ENCODE peak calls at places on chromosome 9, in six cellular contexts. K is astrocyte, Z is A549, P is cardiac fibroblast, B is right lobe of liver, T is brain microvascular endothelial cell. R is an unnamed sample.

GRCh38 chr9:133991964-133992779 is at the start of gene VAV2:
- DNase-seq in K (no peak), Z (peak), P (peak), B (peak), T (no peak), R (peak)

GRCh38 chr9:73911814-73912213 is 585.3 kb upstream of the RORB start:
- DNase-seq in K (no peak), Z (no peak), P (no peak), B (no peak), T (no peak), R (no peak)

GRCh38 chr9:125912261-125912660 is 165.1 kb downstream of the PBX3 start:
- DNase-seq in K (no peak), Z (no peak), P (no peak), B (no peak), T (no peak), R (no peak)

GRCh38 chr9:35116898-35117551 is 1.4 kb upstream of the ATOSB start:
- DNase-seq in K (peak), Z (peak), P (peak), B (peak), T (peak), R (peak)

GRCh38 chr9:81822263-81822865 is 105.9 kb upstream of the SPATA31D4 start:
- DNase-seq in K (peak), Z (no peak), P (no peak), B (no peak), T (no peak), R (no peak)

GRCh38 chr9:89436963-89437625 is 60.8 kb downstream of the SEMA4D start:
- DNase-seq in K (no peak), Z (no peak), P (no peak), B (peak), T (no peak), R (no peak)

GRCh38 chr9:89022071-89022721 is 30.9 kb downstream of the S1PR3 start:
- DNase-seq in K (peak), Z (no peak), P (peak), B (no peak), T (peak), R (peak)

GRCh38 chr9:79189511-79189924 is 382.2 kb upstream of the TLE4 start:
- DNase-seq in K (peak), Z (no peak), P (peak), B (no peak), T (peak), R (peak)

GRCh38 chr9:15423328-15423985 is 781 bp downstream of the SNAPC3 start:
- DNase-seq in K (no peak), Z (no peak), P (peak), B (no peak), T (peak), R (peak)

GRCh38 chr9:86241216-86241615 is 18.2 kb downstream of the C9orf153 start:
- DNase-seq in K (no peak), Z (no peak), P (no peak), B (no peak), T (no peak), R (no peak)

GRCh38 chr9:7479300-7479699 is 320.3 kb downstream of the DMAC1 start:
- DNase-seq in K (no peak), Z (no peak), P (no peak), B (no peak), T (no peak), R (no peak)

GRCh38 chr9:22682536-22683392 is 236.1 kb downstream of the DMRTA1 start:
- DNase-seq in K (peak), Z (no peak), P (peak), B (no peak), T (no peak), R (peak)

GRCh38 chr9:74573792-74574191 is 76.7 kb downstream of the RORB start:
- DNase-seq in K (peak), Z (no peak), P (peak), B (no peak), T (no peak), R (peak)

GRCh38 chr9:133647148-133647547 is 11.0 kb downstream of the DBH start:
- DNase-seq in K (no peak), Z (no peak), P (no peak), B (no peak), T (no peak), R (no peak)

GRCh38 chr9:83431470-83432060 is 106.6 kb downstream of the FRMD3 start:
- DNase-seq in K (no peak), Z (peak), P (no peak), B (peak), T (no peak), R (no peak)

GRCh38 chr9:75188756-75189155 is 100.4 kb downstream of the OSTF1 start:
- DNase-seq in K (no peak), Z (no peak), P (no peak), B (no peak), T (no peak), R (no peak)

GRCh38 chr9:111957856-111958631 is 61.4 kb downstream of the UGCG start:
- DNase-seq in K (peak), Z (no peak), P (peak), B (no peak), T (peak), R (peak)

GRCh38 chr9:133428579-133429215 is 6.5 kb downstream of the ADAMTS13 start:
- DNase-seq in K (no peak), Z (peak), P (no peak), B (no peak), T (no peak), R (no peak)

GRCh38 chr9:133592731-133593409 is 16.3 kb downstream of the FAM163B start:
- DNase-seq in K (no peak), Z (no peak), P (peak), B (peak), T (no peak), R (peak)

GRCh38 chr9:98195671-98196070 is 3.2 kb upstream of the CORO2A start:
- DNase-seq in K (no peak), Z (no peak), P (no peak), B (no peak), T (no peak), R (no peak)

GRCh38 chr9:135480071-135480941 is 724 bp downstream of the PPP1R26 start:
- DNase-seq in K (no peak), Z (peak), P (peak), B (no peak), T (peak), R (peak)

GRCh38 chr9:137828527-137829259 is 48.9 kb upstream of the CACNA1B start:
- DNase-seq in K (no peak), Z (no peak), P (peak), B (no peak), T (no peak), R (peak)

GRCh38 chr9:468766-469496 is 254.3 kb downstream of the DOCK8 start:
- DNase-seq in K (no peak), Z (no peak), P (no peak), B (no peak), T (no peak), R (no peak)

GRCh38 chr9:122076117-122076516 is 17.0 kb downstream of the TTLL11 start:
- DNase-seq in K (no peak), Z (no peak), P (no peak), B (no peak), T (no peak), R (no peak)

GRCh38 chr9:26260238-26260637 is 582.0 kb upstream of the TUSC1 start:
- DNase-seq in K (peak), Z (no peak), P (peak), B (no peak), T (peak), R (peak)

GRCh38 chr9:419571-420156 is 205.0 kb downstream of the DOCK8 start:
- DNase-seq in K (peak), Z (no peak), P (peak), B (no peak), T (peak), R (peak)

GRCh38 chr9:112784020-112784788 is 33.6 kb downstream of the SNX30 start:
- DNase-seq in K (peak), Z (no peak), P (peak), B (no peak), T (no peak), R (peak)

GRCh38 chr9:81522721-81523551 is 166.4 kb downstream of the TLE1 start:
- DNase-seq in K (peak), Z (peak), P (peak), B (peak), T (peak), R (peak)

GRCh38 chr9:72882117-72882775 is 70.6 kb downstream of the ALDH1A1 start:
- DNase-seq in K (no peak), Z (no peak), P (no peak), B (peak), T (no peak), R (no peak)

GRCh38 chr9:110006657-110007056 is 201.3 kb downstream of the C9orf152 start:
- DNase-seq in K (no peak), Z (no peak), P (no peak), B (no peak), T (no peak), R (no peak)

GRCh38 chr9:72871685-72872084 is 81.2 kb downstream of the ALDH1A1 start:
- DNase-seq in K (no peak), Z (no peak), P (peak), B (no peak), T (no peak), R (peak)

GRCh38 chr9:130303613-130304055 is 38.1 kb downstream of the HMCN2 start:
- DNase-seq in K (no peak), Z (no peak), P (no peak), B (no peak), T (no peak), R (no peak)

GRCh38 chr9:130304141-130304540 is 38.6 kb downstream of the HMCN2 start:
- DNase-seq in K (no peak), Z (no peak), P (no peak), B (no peak), T (no peak), R (no peak)

GRCh38 chr9:130304643-130305042 is 39.1 kb downstream of the HMCN2 start:
- DNase-seq in K (no peak), Z (no peak), P (no peak), B (no peak), T (no peak), R (no peak)

GRCh38 chr9:130301483-130302286 is 36.1 kb downstream of the HMCN2 start:
- DNase-seq in K (peak), Z (no peak), P (peak), B (no peak), T (peak), R (no peak)

GRCh38 chr9:130302785-130303612 is 37.4 kb downstream of the HMCN2 start:
- DNase-seq in K (no peak), Z (no peak), P (no peak), B (no peak), T (no peak), R (no peak)
- H3K4me3 ChIP-seq in K (no peak), Z (no peak), P (no peak), B (no peak), T (no peak), R (no peak)

GRCh38 chr9:23820731-23821399 is 5.2 kb downstream of the ELAVL2 start:
- DNase-seq in K (no peak), Z (no peak), P (no peak), B (no peak), T (no peak), R (no peak)
- TF ChIP-seq CTCF in K (no peak), Z (no peak), P (no peak), B (no peak), T (no peak), R (no peak)

GRCh38 chr9:124453586-124454191 is 3.4 kb downstream of the ADGRD2 start:
- DNase-seq in K (no peak), Z (peak), P (no peak), B (no peak), T (no peak), R (no peak)
- H3K4me3 ChIP-seq in K (no peak), Z (peak), P (no peak), B (no peak), T (no peak), R (no peak)

DNA sequence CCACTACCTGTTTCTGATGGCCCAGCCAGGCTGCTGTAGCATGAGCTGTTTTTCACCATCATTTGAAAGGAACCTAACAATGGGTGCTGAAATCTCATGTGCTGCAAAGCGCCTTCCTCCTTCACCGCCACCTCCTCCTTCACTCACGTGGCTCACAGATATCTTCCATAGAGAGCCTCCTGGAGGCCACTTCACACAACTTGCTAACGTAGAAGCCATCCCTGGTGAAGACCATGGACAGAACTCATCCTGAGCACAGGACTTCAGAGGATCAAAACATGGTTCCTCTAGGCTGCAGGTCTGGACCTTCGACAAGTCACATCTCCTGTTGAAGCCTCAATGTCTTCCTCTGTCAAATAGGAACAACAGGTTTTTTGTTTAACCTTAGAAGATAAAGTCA is 155.5 kb upstream of the RAD23B start:
- DNase-seq in K (no peak), Z (no peak), P (peak), B (no peak), T (peak), R (peak)
- TF ChIP-seq CTCF in K (no peak), Z (no peak), P (no peak), B (no peak), T (peak), R (no peak)

GRCh38 chr9:128819716-128820664 is 1.7 kb downstream of the ENDOG start:
- DNase-seq in K (no peak), Z (no peak), P (peak), B (no peak), T (no peak), R (peak)
- H3K4me3 ChIP-seq in K (no peak), Z (peak), P (no peak), B (peak), T (no peak), R (peak)

GRCh38 chr9:136747161-136748060 is 914 bp downstream of the LCN6 start:
- DNase-seq in K (no peak), Z (no peak), P (no peak), B (no peak), T (no peak), R (no peak)
- TF ChIP-seq CTCF in K (no peak), Z (no peak), P (no peak), B (no peak), T (no peak), R (no peak)